ENCODE peak calls at places on chromosomes 1 and 21, in eight cellular contexts. E is pancreas; Q is fibroblast of lung; C is caudate nucleus; D is left ventricle myocardium inferior; S is tibial nerve; O is naive thymus-derived CD4-positive, alpha-beta T cell; B is CD4-positive, CD25-positive, alpha-beta regulatory T cell. V is an unnamed sample.

GRCh38 chr1:5691795-5692517 is 300.3 kb downstream of the NPHP4 start:
- DNase-seq in E (no peak), Q (no peak), C (no peak), D (no peak), S (no peak), O (no peak), B (no peak), V (no peak)

GRCh38 chr1:150406483-150406882 is 42.5 kb downstream of the RPRD2 start:
- DNase-seq in E (no peak), Q (no peak), C (no peak), D (no peak), S (no peak), O (no peak), B (no peak), V (no peak)

GRCh38 chr21:33854604-33855003 is 61.0 kb downstream of the ATP5PO start:
- DNase-seq in E (no peak), Q (no peak), C (no peak), D (no peak), S (no peak), O (no peak), B (no peak), V (peak)

GRCh38 chr1:231023150-231023549 is 16.9 kb downstream of the FAM89A start:
- DNase-seq in E (no peak), Q (no peak), C (no peak), D (no peak), S (no peak), O (no peak), B (no peak), V (no peak)

GRCh38 chr1:167587342-167587741 is 33.8 kb upstream of the CREG1 start:
- DNase-seq in E (no peak), Q (no peak), C (no peak), D (no peak), S (no peak), O (no peak), B (no peak), V (no peak)

GRCh38 chr1:115665319-115665718 is 23.5 kb downstream of the VANGL1 start:
- DNase-seq in E (no peak), Q (no peak), C (no peak), D (no peak), S (no peak), O (no peak), B (no peak), V (peak)

GRCh38 chr1:197423006-197423405 is 155.0 kb downstream of the CRB1 start:
- DNase-seq in E (no peak), Q (peak), C (no peak), D (no peak), S (no peak), O (no peak), B (no peak), V (no peak)

GRCh38 chr1:48773133-48773532 is 3.6 kb downstream of the BEND5 start:
- DNase-seq in E (no peak), Q (no peak), C (no peak), D (no peak), S (no peak), O (no peak), B (no peak), V (no peak)

GRCh38 chr21:38869946-38870345 is 64.2 kb downstream of the ETS2 start:
- DNase-seq in E (no peak), Q (peak), C (no peak), D (no peak), S (no peak), O (no peak), B (no peak), V (no peak)

GRCh38 chr1:85444381-85444780 is 20.6 kb downstream of the DDAH1 start:
- DNase-seq in E (no peak), Q (no peak), C (no peak), D (no peak), S (no peak), O (no peak), B (no peak), V (no peak)

GRCh38 chr1:100039571-100039970 is 69.8 kb downstream of the SLC35A3 start:
- DNase-seq in E (no peak), Q (peak), C (no peak), D (no peak), S (no peak), O (no peak), B (no peak), V (no peak)

GRCh38 chr1:2962061-2962460 is 59.2 kb upstream of the ACTRT2 start:
- DNase-seq in E (peak), Q (no peak), C (no peak), D (no peak), S (no peak), O (no peak), B (no peak), V (no peak)

GRCh38 chr1:167538657-167539056 is 14.9 kb downstream of the CREG1 start:
- DNase-seq in E (no peak), Q (peak), C (no peak), D (no peak), S (no peak), O (no peak), B (no peak), V (no peak)

GRCh38 chr1:225767591-225768540 is 9.8 kb upstream of the SRP9 start:
- DNase-seq in E (peak), Q (peak), C (no peak), D (peak), S (peak), O (no peak), B (no peak), V (no peak)

GRCh38 chr1:6033986-6034749 is 11.5 kb upstream of the KCNAB2 start:
- DNase-seq in E (peak), Q (no peak), C (no peak), D (peak), S (no peak), O (no peak), B (no peak), V (no peak)

GRCh38 chr1:41698916-41699860 is 214.7 kb upstream of the EDN2 start:
- DNase-seq in E (no peak), Q (peak), C (no peak), D (no peak), S (no peak), O (no peak), B (no peak), V (no peak)

GRCh38 chr1:58812926-58813325 is 29.1 kb upstream of the JUN start:
- DNase-seq in E (no peak), Q (no peak), C (no peak), D (no peak), S (no peak), O (peak), B (peak), V (no peak)

GRCh38 chr1:206766251-206766856 is 4.2 kb upstream of the IL19 start:
- DNase-seq in E (no peak), Q (peak), C (peak), D (peak), S (no peak), O (peak), B (peak), V (no peak)

GRCh38 chr1:233347338-233347737 is 19.8 kb downstream of the MAP3K21 start:
- DNase-seq in E (no peak), Q (no peak), C (no peak), D (no peak), S (no peak), O (no peak), B (no peak), V (no peak)

GRCh38 chr1:30409476-30410152 is 313.8 kb downstream of the MATN1 start:
- DNase-seq in E (no peak), Q (no peak), C (no peak), D (no peak), S (no peak), O (no peak), B (no peak), V (no peak)

GRCh38 chr1:33435096-33435820 is 4.4 kb upstream of the PHC2 start:
- DNase-seq in E (no peak), Q (peak), C (no peak), D (no peak), S (no peak), O (no peak), B (no peak), V (no peak)

GRCh38 chr1:21594495-21594894 is 74.7 kb downstream of the RAP1GAP start:
- DNase-seq in E (peak), Q (no peak), C (no peak), D (no peak), S (no peak), O (no peak), B (no peak), V (no peak)

GRCh38 chr1:1452882-1453281 is 3.4 kb downstream of the ATAD3C start:
- DNase-seq in E (no peak), Q (no peak), C (no peak), D (no peak), S (no peak), O (no peak), B (no peak), V (no peak)

GRCh38 chr21:41711416-41712023 is 55.3 kb downstream of the RIPK4 start:
- DNase-seq in E (no peak), Q (no peak), C (no peak), D (no peak), S (no peak), O (no peak), B (no peak), V (no peak)

GRCh38 chr1:52976183-52977035 is 49.3 kb downstream of the SCP2 start:
- DNase-seq in E (no peak), Q (no peak), C (no peak), D (no peak), S (no peak), O (no peak), B (no peak), V (no peak)

GRCh38 chr1:213887842-213888241 is 99.9 kb upstream of the PROX1 start:
- DNase-seq in E (no peak), Q (no peak), C (no peak), D (no peak), S (no peak), O (no peak), B (no peak), V (no peak)

GRCh38 chr1:169338617-169339016 is 29.0 kb downstream of the NME7 start:
- DNase-seq in E (no peak), Q (no peak), C (no peak), D (no peak), S (no peak), O (no peak), B (no peak), V (no peak)

GRCh38 chr1:34405266-34405959 is 228.7 kb downstream of the C1orf94 start:
- DNase-seq in E (no peak), Q (no peak), C (no peak), D (no peak), S (no peak), O (no peak), B (no peak), V (no peak)

GRCh38 chr1:173628888-173629287 is 6.2 kb upstream of the TEX50 start:
- DNase-seq in E (no peak), Q (no peak), C (no peak), D (no peak), S (no peak), O (no peak), B (peak), V (no peak)

GRCh38 chr1:61504840-61505239 is 220.1 kb downstream of the TM2D1 start:
- DNase-seq in E (no peak), Q (peak), C (no peak), D (no peak), S (no peak), O (no peak), B (no peak), V (peak)

GRCh38 chr1:29383972-29384371 is 147.7 kb downstream of the PTPRU start:
- DNase-seq in E (no peak), Q (peak), C (no peak), D (no peak), S (no peak), O (no peak), B (no peak), V (no peak)

GRCh38 chr1:74505889-74506288 is 6.5 kb downstream of the LRRC53 start:
- DNase-seq in E (no peak), Q (no peak), C (no peak), D (no peak), S (no peak), O (no peak), B (no peak), V (no peak)

GRCh38 chr1:171794085-171794484 is 12.6 kb downstream of the METTL13 start:
- DNase-seq in E (no peak), Q (no peak), C (no peak), D (no peak), S (no peak), O (no peak), B (peak), V (peak)

GRCh38 chr1:224759570-224760562 is 143.7 kb downstream of the CNIH3 start:
- DNase-seq in E (no peak), Q (no peak), C (no peak), D (no peak), S (no peak), O (no peak), B (no peak), V (no peak)

GRCh38 chr1:167510244-167510643 is 8.1 kb downstream of the CD247 start:
- DNase-seq in E (no peak), Q (no peak), C (no peak), D (no peak), S (no peak), O (no peak), B (no peak), V (no peak)

DNA sequence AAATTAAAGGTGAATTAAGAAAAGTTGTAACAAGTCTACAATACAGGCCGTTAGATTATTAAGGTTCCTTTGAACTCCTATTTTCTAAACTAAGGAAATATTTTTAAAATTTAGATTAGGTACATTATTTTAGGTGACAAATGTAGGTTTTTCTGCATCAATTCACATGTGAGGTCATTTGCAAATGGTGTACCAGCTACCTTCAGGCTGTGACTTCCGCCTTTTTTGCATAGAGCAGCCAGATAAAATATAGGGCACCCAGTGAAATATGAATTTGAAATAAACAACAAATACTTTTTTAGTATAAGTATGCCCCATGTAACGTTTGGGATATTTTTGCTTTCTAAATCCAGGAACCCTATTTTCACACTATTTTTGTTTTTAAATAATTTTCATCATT is 544.0 kb downstream of the LMO4 start:
- DNase-seq in E (no peak), Q (no peak), C (no peak), D (no peak), S (no peak), O (no peak), B (no peak), V (no peak)
- H3K27ac ChIP-seq in E (no peak), Q (no peak), C (no peak), D (no peak), S (no peak), O (no peak), B (no peak), V (no peak)

DNA sequence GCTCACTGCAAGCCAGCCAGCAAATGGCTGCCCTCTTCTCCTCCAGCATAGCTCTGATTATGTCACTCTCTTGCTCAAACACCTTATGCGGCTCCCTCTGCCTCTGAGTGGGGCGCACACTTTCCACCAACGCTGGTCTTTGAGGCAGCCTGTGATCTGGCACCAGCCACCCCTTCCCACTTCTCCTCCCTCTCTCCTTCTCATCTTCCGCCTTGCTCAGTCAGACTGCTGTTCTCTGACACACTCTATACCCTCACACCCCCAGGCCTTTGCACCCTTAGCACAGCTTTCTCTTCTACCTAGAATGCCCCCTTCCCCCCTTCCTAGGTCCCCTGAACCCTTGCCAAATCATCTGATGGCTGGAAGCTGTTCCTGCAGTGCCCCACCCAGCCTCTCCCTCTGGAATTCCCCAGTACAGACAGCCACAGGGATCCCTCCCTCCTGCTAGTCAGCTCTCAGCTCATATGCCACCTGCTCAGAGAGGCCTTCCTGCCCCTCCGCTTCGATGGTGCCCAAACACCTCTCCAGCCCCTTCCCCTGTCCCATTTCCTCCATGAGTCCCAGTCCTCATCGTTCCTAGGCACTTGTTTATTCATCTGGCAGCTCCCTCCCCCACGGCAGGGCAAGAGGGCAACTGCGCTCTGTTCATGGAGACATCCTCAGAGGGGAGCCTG is 21.8 kb upstream of the PEF1 start:
- DNase-seq in E (no peak), Q (peak), C (peak), D (no peak), S (peak), O (no peak), B (no peak), V (peak)
- H3K27ac ChIP-seq in E (no peak), Q (no peak), C (peak), D (no peak), S (peak), O (no peak), B (no peak), V (peak)

DNA sequence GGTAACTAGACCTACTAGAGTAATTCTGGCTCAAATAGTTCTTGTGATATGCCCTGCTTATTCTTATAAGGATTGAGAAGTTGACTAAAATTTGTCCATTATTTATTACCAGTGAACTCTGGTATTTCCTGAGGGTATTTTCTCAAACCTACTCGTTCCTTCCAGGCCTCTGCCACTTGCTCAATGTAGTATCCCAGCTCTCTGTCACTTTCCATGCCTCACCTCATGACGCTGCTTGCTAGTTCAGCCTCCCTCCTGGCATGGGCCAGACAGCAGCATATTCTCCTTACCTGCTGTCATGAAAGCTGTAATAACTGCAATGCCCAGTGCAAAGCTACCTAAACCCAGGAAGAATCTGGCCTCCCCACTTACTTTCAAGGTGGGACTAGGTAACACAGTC is 602.9 kb upstream of the ADAMTS5 start:
- DNase-seq in E (no peak), Q (no peak), C (no peak), D (no peak), S (no peak), O (no peak), B (no peak), V (no peak)
- H3K27ac ChIP-seq in E (no peak), Q (peak), C (no peak), D (peak), S (peak), O (no peak), B (no peak), V (peak)

DNA sequence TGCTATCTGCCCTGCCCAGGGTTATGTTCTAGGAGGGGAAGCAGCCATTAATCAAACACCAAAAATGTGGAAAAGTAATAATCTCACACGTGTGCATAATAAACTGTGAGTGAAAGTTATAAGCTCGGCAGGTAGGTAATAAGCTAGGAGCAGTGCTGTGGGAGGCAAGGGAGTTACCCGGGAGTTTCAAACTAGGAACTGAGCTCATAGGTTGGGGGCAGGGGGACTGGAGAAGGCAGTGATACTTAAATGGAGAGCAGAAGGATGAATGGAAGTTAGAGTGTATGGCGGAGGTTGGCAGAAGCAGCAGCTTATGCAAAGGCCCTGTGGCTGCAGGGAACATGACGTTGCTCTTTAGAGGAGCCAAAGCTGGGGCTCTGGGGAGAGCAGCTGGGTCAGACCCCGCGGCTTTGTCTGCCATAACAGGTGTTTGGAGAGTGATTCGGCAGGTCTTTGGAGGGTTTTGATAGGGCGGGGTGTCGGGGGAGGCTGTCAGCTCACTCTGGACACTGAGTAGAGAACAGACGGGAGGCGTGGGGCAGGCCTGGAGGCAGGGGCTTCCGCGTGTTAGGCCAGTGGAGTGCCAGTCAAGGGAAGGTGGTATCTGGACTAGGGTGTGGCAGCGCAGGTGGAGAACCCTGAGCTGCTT is 20.0 kb downstream of the PTPRF start:
- DNase-seq in E (no peak), Q (no peak), C (no peak), D (no peak), S (no peak), O (no peak), B (no peak), V (no peak)
- H3K27ac ChIP-seq in E (peak), Q (no peak), C (peak), D (no peak), S (peak), O (no peak), B (no peak), V (peak)

DNA sequence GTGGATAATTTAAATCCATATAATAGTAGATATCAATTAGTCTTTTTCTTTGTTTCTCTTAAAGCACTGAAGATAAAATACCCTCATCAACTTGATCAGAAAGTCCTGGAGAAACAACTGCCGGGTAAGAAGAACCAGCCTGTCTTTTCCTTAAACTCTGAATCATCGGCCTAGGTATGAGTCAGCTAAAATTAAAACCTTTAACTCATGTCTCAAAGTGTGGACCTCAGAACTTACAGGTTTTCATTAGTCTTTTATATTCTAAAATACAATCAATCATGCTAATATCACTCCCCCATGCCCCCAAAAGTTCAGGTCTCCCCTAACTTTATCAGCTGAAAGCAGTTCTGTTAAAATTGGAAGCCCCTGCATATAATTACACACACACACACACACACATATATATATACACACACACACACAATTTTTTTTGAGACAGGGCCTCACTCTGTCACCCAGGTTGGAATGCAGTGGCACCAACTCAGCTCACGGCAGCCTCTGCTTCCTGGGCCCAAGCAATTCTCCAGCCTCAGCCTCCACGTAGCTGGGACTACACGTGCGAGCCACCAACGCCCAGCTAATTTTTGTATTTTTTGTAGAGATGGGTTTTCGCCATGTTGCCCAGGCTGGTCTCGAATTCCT is 61.3 kb downstream of the B3GALNT2 start:
- DNase-seq in E (no peak), Q (peak), C (no peak), D (no peak), S (no peak), O (no peak), B (no peak), V (no peak)
- H3K27ac ChIP-seq in E (no peak), Q (peak), C (no peak), D (no peak), S (no peak), O (no peak), B (no peak), V (peak)

GRCh38 chr1:223031690-223032601 is 111.1 kb downstream of the TLR5 start:
- DNase-seq in E (no peak), Q (peak), C (no peak), D (peak), S (peak), O (no peak), B (no peak), V (no peak)

GRCh38 chr1:223029985-223030769 is 112.9 kb downstream of the TLR5 start:
- DNase-seq in E (no peak), Q (no peak), C (no peak), D (no peak), S (no peak), O (no peak), B (no peak), V (no peak)

GRCh38 chr1:223034270-223034798 is 108.7 kb downstream of the TLR5 start:
- DNase-seq in E (no peak), Q (no peak), C (no peak), D (no peak), S (no peak), O (no peak), B (no peak), V (no peak)

GRCh38 chr1:223033658-223034057 is 109.4 kb downstream of the TLR5 start:
- DNase-seq in E (no peak), Q (no peak), C (no peak), D (no peak), S (no peak), O (no peak), B (no peak), V (no peak)

GRCh38 chr1:223030871-223031270 is 112.2 kb downstream of the TLR5 start:
- DNase-seq in E (no peak), Q (no peak), C (no peak), D (no peak), S (no peak), O (no peak), B (no peak), V (no peak)
- H3K27ac ChIP-seq in E (no peak), Q (no peak), C (no peak), D (peak), S (peak), O (no peak), B (no peak), V (no peak)

GRCh38 chr1:55937840-55938375 is 641.5 kb downstream of the PLPP3 start:
- DNase-seq in E (no peak), Q (no peak), C (no peak), D (no peak), S (peak), O (no peak), B (no peak), V (no peak)
- H3K27ac ChIP-seq in E (no peak), Q (no peak), C (no peak), D (peak), S (no peak), O (no peak), B (no peak), V (no peak)